ENCODE peak calls at places on chromosome 19, in four cellular contexts. O is K562, U is GM12878, I is endothelial cell of umbilical vein. A is an unnamed sample.

GRCh38 chr19:15790096-15790495 is 2.6 kb downstream of the OR10H5 start:
- DNase-seq in O (no peak), U (no peak), I (no peak), A (no peak)

GRCh38 chr19:45884682-45885555 is 1.0 kb downstream of the IRF2BP1 start:
- DNase-seq in O (peak), U (no peak), I (no peak), A (no peak)

GRCh38 chr19:40341601-40342482 is 6.4 kb downstream of the C19orf47 start:
- DNase-seq in O (no peak), U (no peak), I (no peak), A (no peak)

GRCh38 chr19:33248954-33249613 is 23.4 kb upstream of the SLC7A10 start:
- DNase-seq in O (no peak), U (no peak), I (no peak), A (no peak)

GRCh38 chr19:50489461-50490011 is 12.9 kb upstream of the GARIN5A start:
- DNase-seq in O (no peak), U (no peak), I (no peak), A (no peak)

GRCh38 chr19:51726049-51726448 is 2.3 kb upstream of the HAS1 start:
- DNase-seq in O (peak), U (no peak), I (no peak), A (peak)

GRCh38 chr19:41325947-41326706 is 16.2 kb downstream of the CCDC97 start:
- DNase-seq in O (peak), U (no peak), I (peak), A (peak)

GRCh38 chr19:34676697-34677385 is at the start of gene SCGB2B2:
- DNase-seq in O (no peak), U (peak), I (no peak), A (no peak)

GRCh38 chr19:33954686-33955085 is 158.0 kb downstream of the KCTD15 start:
- DNase-seq in O (no peak), U (no peak), I (no peak), A (no peak)

GRCh38 chr19:35223856-35224505 is 4.6 kb downstream of the FAM187B start:
- DNase-seq in O (no peak), U (no peak), I (no peak), A (no peak)

GRCh38 chr19:23070353-23070781 is 46.5 kb upstream of the ZNF730 start:
- DNase-seq in O (peak), U (no peak), I (no peak), A (peak)

GRCh38 chr19:7106711-7107657 is 37.5 kb downstream of the ZNF557 start:
- DNase-seq in O (no peak), U (no peak), I (no peak), A (no peak)

GRCh38 chr19:53991224-53992113 is at the start of gene CACNG6:
- DNase-seq in O (no peak), U (no peak), I (peak), A (no peak)

GRCh38 chr19:33290956-33291622 is 11.2 kb downstream of the CEBPA start:
- DNase-seq in O (no peak), U (no peak), I (no peak), A (no peak)

GRCh38 chr19:55489711-55490477 is 1.7 kb downstream of the SSC5D start:
- DNase-seq in O (no peak), U (no peak), I (no peak), A (no peak)

GRCh38 chr19:45294291-45295029 is 28.2 kb downstream of the CKM start:
- DNase-seq in O (no peak), U (no peak), I (no peak), A (no peak)

GRCh38 chr19:4713384-4713951 is 10.2 kb downstream of the DPP9 start:
- DNase-seq in O (no peak), U (no peak), I (peak), A (peak)

GRCh38 chr19:56508282-56508778 is 675 bp downstream of the ZNF471 start:
- DNase-seq in O (no peak), U (no peak), I (no peak), A (no peak)

DNA sequence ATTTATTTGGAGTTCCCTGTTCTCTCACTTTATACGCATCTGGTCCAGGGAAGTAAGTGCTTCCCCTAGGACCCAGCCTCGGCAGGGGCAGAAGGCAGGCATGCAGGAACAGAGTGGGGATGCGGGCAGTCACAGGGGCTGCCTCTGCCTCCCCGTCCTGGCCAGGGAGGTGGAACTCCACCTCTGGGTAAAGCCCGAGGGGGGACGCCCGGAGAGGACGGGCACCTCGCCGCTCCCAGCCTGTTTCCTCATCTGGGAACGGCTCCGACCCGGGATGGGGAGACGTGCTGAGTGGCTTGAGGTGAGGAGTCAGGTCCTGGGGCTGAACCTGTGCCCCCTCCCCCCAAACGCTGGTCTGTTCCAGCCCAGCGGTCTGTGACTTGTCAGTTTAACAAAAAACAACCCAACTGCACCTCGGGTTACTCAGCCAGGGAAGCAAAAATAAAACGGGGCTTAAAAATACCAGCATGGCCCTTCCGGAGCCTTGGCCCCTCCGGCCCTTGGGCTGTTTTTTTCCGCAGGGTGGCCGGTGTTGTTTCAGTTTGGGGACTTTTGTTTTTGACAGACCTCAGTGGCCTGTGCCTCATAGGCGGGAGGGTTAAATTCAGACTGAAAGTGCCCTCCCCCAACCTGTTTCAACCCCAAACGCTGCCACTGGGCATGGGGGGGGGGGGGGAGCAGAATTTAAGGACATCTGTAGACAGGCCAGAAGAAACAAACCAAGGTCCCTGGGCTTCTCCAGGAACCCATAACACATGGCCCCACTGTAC is 4.1 kb downstream of the TCF3 start:
- DNase-seq in O (no peak), U (peak), I (no peak), A (no peak)
- H3K9ac ChIP-seq in O (peak), U (peak), I (no peak), A (no peak)

GRCh38 chr19:28486934-28487333 is 726.0 kb downstream of the UQCRFS1 start:
- DNase-seq in O (no peak), U (no peak), I (no peak), A (no peak)

GRCh38 chr19:28489126-28489660 is 723.8 kb downstream of the UQCRFS1 start:
- DNase-seq in O (peak), U (no peak), I (no peak), A (no peak)

GRCh38 chr19:28492201-28492600 is 720.8 kb downstream of the UQCRFS1 start:
- DNase-seq in O (no peak), U (no peak), I (no peak), A (no peak)

GRCh38 chr19:28485300-28485699 is 727.7 kb downstream of the UQCRFS1 start:
- DNase-seq in O (peak), U (no peak), I (no peak), A (no peak)

DNA sequence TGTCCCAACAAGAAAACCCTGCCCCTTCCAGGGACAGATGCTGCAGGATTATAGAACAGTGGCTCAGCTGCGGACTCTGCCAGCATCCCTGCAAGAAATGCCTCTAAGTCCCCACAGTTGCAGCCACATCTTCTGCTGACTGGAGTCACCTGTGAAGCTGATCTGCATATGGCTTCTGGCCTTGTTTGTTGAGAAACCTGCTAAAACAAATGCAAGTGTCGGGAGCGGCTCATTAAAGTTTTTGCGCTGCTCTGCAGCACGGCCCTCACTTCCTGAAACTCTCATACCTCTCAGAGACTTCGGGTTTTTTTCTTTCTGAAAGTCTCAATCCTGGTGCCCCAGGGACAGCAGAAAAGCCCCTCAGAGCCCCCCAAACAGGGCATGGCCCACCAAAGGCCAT is 724.9 kb downstream of the UQCRFS1 start:
- DNase-seq in O (no peak), U (no peak), I (no peak), A (no peak)
- TF ChIP-seq FOS in O (no peak), U (no peak), I (no peak), A (no peak)

GRCh38 chr19:18665771-18666202 is 17.7 kb upstream of the CRTC1 start:
- DNase-seq in O (no peak), U (no peak), I (no peak), A (no peak)
- H3K9ac ChIP-seq in O (no peak), U (no peak), I (no peak), A (no peak)

GRCh38 chr19:18629166-18630088 is 7.4 kb upstream of the KLHL26 start:
- DNase-seq in O (no peak), U (no peak), I (no peak), A (no peak)
- TF ChIP-seq FOS in O (no peak), U (no peak), I (no peak), A (no peak)

DNA sequence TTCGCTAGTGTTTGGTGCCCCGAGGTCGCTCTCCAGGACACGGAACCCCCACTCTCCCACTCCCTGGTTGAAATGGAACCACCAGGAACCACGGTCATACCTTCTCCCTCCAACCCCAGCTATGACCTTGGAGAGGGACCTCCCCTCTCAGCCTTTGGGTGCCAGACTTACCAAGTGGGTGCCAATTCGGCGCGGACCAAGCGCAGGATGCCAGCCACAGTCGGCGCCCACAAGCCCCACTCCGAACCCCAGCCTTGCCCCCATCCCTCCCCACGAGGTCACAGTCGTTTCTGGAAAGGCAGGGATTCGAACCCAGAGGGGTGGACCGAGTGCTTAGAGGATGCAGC is 910 bp downstream of the PDE4C start:
- DNase-seq in O (no peak), U (no peak), I (no peak), A (no peak)
- H3K9ac ChIP-seq in O (peak), U (no peak), I (no peak), A (no peak)

GRCh38 chr19:47109541-47110375 is 3.8 kb downstream of the ZC3H4 start:
- DNase-seq in O (peak), U (no peak), I (peak), A (peak)
- TF ChIP-seq FOS in O (no peak), U (no peak), I (no peak), A (no peak)

GRCh38 chr19:47456721-47457478 is 14.8 kb downstream of the SLC8A2 start:
- DNase-seq in O (no peak), U (no peak), I (no peak), A (no peak)
- H3K9ac ChIP-seq in O (no peak), U (no peak), I (no peak), A (no peak)

DNA sequence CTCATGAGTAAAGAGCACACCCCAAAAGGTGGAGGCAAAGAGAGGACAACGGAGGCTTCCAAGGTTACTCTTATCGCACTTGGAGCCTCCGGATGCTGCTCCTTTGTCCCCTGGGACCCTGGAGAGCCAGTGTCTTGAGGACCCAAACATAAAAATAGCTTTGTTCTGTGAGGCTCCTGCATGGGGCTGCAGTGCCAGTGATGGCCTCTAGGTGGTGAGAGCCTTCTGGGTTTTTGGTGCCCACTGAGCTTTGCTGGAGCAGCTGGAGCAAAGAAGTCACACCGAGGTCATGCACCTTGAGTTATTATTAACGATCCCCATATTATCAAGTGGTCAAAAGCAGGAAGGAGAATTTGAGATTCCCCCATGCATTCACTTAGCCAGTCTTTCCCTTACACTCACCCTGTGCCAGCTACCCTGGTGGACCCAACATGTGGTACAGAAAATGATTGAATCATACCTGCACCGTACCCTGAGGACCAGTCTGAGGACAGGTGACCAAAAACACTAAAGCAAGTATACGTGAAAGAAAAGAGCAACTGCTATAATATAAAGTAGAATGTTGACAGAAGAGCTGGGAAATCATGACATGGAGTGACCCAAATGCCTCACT is 41.5 kb downstream of the ZNF682 start:
- DNase-seq in O (peak), U (no peak), I (no peak), A (no peak)
- TF ChIP-seq FOS in O (no peak), U (no peak), I (no peak), A (no peak)

GRCh38 chr19:8115805-8116396 is 33.5 kb downstream of the FBN3 start:
- DNase-seq in O (no peak), U (no peak), I (no peak), A (no peak)
- H3K9ac ChIP-seq in O (no peak), U (no peak), I (no peak), A (no peak)

A was measured in IMR-90.